ENCODE peak calls at places on chromosomes 16 and 17, in seven cellular contexts. Y is Karpas-422; B is left ventricle myocardium inferior; C is breast epithelium; X is ascending aorta; G is esophagus squamous epithelium; F is effector memory CD4-positive, alpha-beta T cell. V is an unnamed sample.

GRCh38 chr16:69691980-69692911 is 34.1 kb downstream of the NQO1 start:
- DNase-seq in Y (no peak), B (no peak), C (no peak), X (no peak), G (no peak), F (no peak), V (no peak)

GRCh38 chr17:74212262-74212912 is 984 bp upstream of the TTYH2 start:
- DNase-seq in Y (no peak), B (peak; percentile 24), C (no peak), X (no peak), G (no peak), F (peak; percentile 12), V (no peak)

GRCh38 chr16:72835041-72835440 is 212.9 kb downstream of the ZFHX3 start:
- DNase-seq in Y (no peak), B (no peak), C (no peak), X (no peak), G (no peak), F (no peak), V (no peak)

GRCh38 chr16:67546761-67547422 is 15.4 kb upstream of the CTCF start:
- DNase-seq in Y (peak; percentile 89), B (peak; percentile 78), C (peak; percentile 59), X (no peak), G (no peak), F (peak; percentile 56), V (peak; percentile 85)

GRCh38 chr17:67718325-67718941 is 697 bp downstream of the NOL11 start:
- DNase-seq in Y (peak; percentile 76), B (no peak), C (no peak), X (no peak), G (no peak), F (no peak), V (peak; percentile 16)

GRCh38 chr17:45227101-45227591 is 5.5 kb downstream of the FMNL1 start:
- DNase-seq in Y (no peak), B (no peak), C (no peak), X (no peak), G (no peak), F (no peak), V (peak; percentile 46)

GRCh38 chr17:835263-835662 is 53.1 kb downstream of the MRM3 start:
- DNase-seq in Y (no peak), B (no peak), C (peak; percentile 84), X (no peak), G (no peak), F (no peak), V (no peak)

GRCh38 chr17:61426482-61427304 is 25.5 kb upstream of the TBX4 start:
- DNase-seq in Y (no peak), B (no peak), C (no peak), X (no peak), G (no peak), F (no peak), V (no peak)

GRCh38 chr17:54239291-54239690 is 416.6 kb downstream of the KIF2B start:
- DNase-seq in Y (no peak), B (no peak), C (no peak), X (no peak), G (no peak), F (no peak), V (no peak)

GRCh38 chr17:76145231-76146052 is 4.4 kb upstream of the FOXJ1 start:
- DNase-seq in Y (no peak), B (no peak), C (no peak), X (no peak), G (no peak), F (peak; percentile 44), V (peak; percentile 32)

GRCh38 chr17:38996660-38997337 is 29.6 kb upstream of the FBXO47 start:
- DNase-seq in Y (no peak), B (no peak), C (no peak), X (no peak), G (no peak), F (no peak), V (no peak)

GRCh38 chr16:49472598-49472997 is 99.0 kb downstream of the C16orf78 start:
- DNase-seq in Y (no peak), B (no peak), C (no peak), X (no peak), G (no peak), F (no peak), V (no peak)

GRCh38 chr17:77409282-77410161 is 268.8 kb downstream of the SEC14L1 start:
- DNase-seq in Y (no peak), B (peak; percentile 79), C (peak; percentile 79), X (peak; percentile 74), G (no peak), F (no peak), V (no peak)

GRCh38 chr16:18789850-18790706 is at the start of gene RPS15A:
- DNase-seq in Y (peak; percentile 99), B (peak; percentile 93), C (peak; percentile 95), X (peak; percentile 77), G (peak; percentile 79), F (peak; percentile 89), V (peak; percentile 99)

GRCh38 chr17:5115673-5116651 is at the start of gene USP6:
- DNase-seq in Y (no peak), B (no peak), C (no peak), X (no peak), G (no peak), F (no peak), V (no peak)

GRCh38 chr16:57720142-57720575 is 15.4 kb upstream of the KATNB1 start:
- DNase-seq in Y (peak; percentile 74), B (no peak), C (no peak), X (no peak), G (no peak), F (no peak), V (peak; percentile 55)

GRCh38 chr16:48948911-48949310 is 332.7 kb downstream of the CBLN1 start:
- DNase-seq in Y (no peak), B (no peak), C (no peak), X (no peak), G (no peak), F (no peak), V (no peak)

GRCh38 chr16:85361441-85362118 is 249.3 kb upstream of the CIBAR2 start:
- DNase-seq in Y (no peak), B (peak; percentile 62), C (no peak), X (no peak), G (no peak), F (no peak), V (peak; percentile 92)

GRCh38 chr17:73394523-73395450 is 83.0 kb upstream of the CDC42EP4 start:
- DNase-seq in Y (no peak), B (no peak), C (no peak), X (no peak), G (no peak), F (no peak), V (no peak)

DNA sequence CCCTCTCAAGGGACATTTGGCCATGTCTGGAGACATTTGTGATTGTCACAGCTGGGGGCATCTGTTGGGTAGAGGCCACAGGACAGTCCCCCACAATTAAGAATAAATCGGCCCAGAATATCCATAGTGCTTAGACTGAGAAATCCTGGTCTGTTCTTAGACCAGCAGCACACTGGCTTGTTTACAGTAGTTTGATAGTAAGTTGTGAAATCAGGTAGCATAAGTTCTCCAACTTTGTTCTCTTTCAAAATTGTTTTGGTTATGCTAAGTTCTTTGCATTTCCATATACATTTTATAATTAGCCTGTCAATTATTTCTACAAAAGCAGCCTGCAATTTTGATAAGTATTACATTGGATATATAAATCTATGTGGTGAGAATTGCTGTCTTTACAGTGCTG is 6.8 kb downstream of the MGRN1 start:
- DNase-seq in Y (no peak), B (no peak), C (no peak), X (no peak), G (no peak), F (no peak), V (no peak)
- H3K9me3 ChIP-seq in Y (no peaks in the 10 kb centered on the region), B (peaks cover 14% of the 10 kb centered on the region), C (peaks cover 7% of the 10 kb centered on the region), X (peaks cover 3% of the 10 kb centered on the region), G (no peaks in the 10 kb centered on the region), F (no peaks in the 10 kb centered on the region), V (no peaks in the 10 kb centered on the region)

DNA sequence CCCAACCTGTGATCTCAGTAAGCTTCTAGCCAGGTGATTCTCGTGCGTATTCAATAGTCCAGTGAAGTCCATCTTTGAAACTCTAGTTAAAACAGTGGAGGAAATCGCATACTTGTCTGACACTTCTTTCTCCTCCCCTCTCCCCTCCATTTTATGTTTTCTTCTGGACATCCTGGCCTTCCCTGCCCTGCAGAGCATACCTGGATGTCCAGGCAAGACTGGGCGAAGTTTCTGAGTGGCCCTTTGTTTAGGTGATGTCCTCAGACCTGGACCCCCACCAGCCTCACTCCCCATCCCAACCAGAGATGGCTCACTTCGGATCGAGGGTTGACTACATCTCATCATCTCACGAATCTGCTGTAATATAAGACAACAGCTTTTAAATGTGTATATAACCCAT is 65.7 kb downstream of the CCDC182 start:
- DNase-seq in Y (no peak), B (no peak), C (no peak), X (no peak), G (no peak), F (no peak), V (no peak)
- H3K4me3 ChIP-seq in Y (no peak overlapping the region), B (no peak overlapping the region), C (no peak overlapping the region), X (no peak overlapping the region), G (no peak overlapping the region), F (no peak overlapping the region), V (no peak overlapping the region)

DNA sequence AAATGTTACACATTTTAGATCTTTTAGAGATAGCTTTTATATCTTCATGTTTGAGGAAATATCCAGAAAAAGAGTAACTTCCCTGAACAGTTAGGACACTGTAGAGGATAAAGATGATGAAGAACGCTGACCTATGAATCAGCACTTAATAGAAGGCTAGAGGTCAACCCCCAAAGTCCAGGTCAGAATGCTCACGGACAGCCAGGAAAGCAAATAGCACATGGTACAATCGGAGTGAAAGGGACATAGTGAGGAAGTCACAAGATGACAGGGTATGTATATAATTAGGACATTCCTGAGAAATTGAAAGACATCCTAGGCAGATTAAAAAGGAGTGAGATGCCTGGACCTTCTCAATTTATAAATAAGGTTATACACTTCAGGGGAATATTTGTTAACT is 55.1 kb upstream of the CNTNAP4 start:
- DNase-seq in Y (no peak), B (no peak), C (no peak), X (no peak), G (no peak), F (no peak), V (no peak)
- H3K27me3 ChIP-seq in Y (no peaks in the 10 kb centered on the region), B (peaks cover 10% of the 10 kb centered on the region), C (no peaks in the 10 kb centered on the region), X (no peaks in the 10 kb centered on the region), G (no peaks in the 10 kb centered on the region), F (no peaks in the 10 kb centered on the region), V (no peaks in the 10 kb centered on the region)

GRCh38 chr16:64900029-64900428 is 221.8 kb downstream of the CDH11 start:
- DNase-seq in Y (no peak), B (no peak), C (no peak), X (no peak), G (no peak), F (no peak), V (no peak)

GRCh38 chr16:64892843-64893242 is 229.0 kb downstream of the CDH11 start:
- DNase-seq in Y (no peak), B (no peak), C (no peak), X (no peak), G (no peak), F (no peak), V (no peak)

GRCh38 chr16:64893386-64893785 is 228.5 kb downstream of the CDH11 start:
- DNase-seq in Y (peak; percentile 63), B (no peak), C (no peak), X (no peak), G (no peak), F (no peak), V (no peak)

GRCh38 chr16:64900517-64900916 is 221.3 kb downstream of the CDH11 start:
- DNase-seq in Y (no peak), B (no peak), C (no peak), X (no peak), G (no peak), F (no peak), V (no peak)

DNA sequence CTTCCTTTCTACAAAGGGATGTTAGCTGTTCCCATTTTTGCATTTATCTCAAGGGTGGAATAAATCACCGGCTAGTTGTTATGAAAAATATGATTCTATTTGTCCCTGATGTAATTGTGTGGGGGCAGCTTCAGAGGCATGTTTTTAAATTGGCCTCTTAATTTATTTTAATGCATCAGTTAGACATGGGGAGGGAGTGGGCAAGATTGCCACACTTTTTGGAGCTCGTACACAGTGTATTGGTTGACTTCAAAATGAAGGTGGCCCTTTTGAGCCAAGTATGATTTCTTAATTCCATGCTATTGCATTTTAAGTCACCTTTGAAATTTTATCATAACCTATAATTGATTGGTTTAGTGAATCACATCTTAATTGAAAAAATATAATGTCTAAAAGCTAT is 223.7 kb downstream of the CDH11 start:
- DNase-seq in Y (no peak), B (no peak), C (no peak), X (no peak), G (no peak), F (no peak), V (no peak)
- H3K9me3 ChIP-seq in Y (no peaks in the 10 kb centered on the region), B (no peaks in the 10 kb centered on the region), C (no peaks in the 10 kb centered on the region), X (no peaks in the 10 kb centered on the region), G (no peaks in the 10 kb centered on the region), F (peaks cover 6% of the 10 kb centered on the region), V (no peaks in the 10 kb centered on the region)

V was measured in small intestine.